ENCODE peak calls at places on chromosomes 1 and 21, in six cellular contexts. G, M, O, W, D and K are unnamed samples.

GRCh38 chr1:248375446-248375845 is at the start of gene OR2T6:
- DNase-seq in G (no peak), M (no peak), O (no peak), W (no peak), D (no peak), K (no peak)

GRCh38 chr1:156578006-156578405 is 1.5 kb upstream of the TTC24 start:
- DNase-seq in G (no peak), M (no peak), O (no peak), W (no peak), D (no peak), K (no peak)

GRCh38 chr1:220734571-220735326 is 13.4 kb upstream of the MTARC2 start:
- DNase-seq in G (no peak), M (peak; percentile 77), O (peak; percentile 16), W (no peak), D (no peak), K (no peak)

GRCh38 chr1:30322859-30323257 is 400.5 kb downstream of the MATN1 start:
- DNase-seq in G (no peak), M (no peak), O (no peak), W (no peak), D (no peak), K (no peak)

GRCh38 chr1:226128487-226129075 is 58.0 kb downstream of the ACBD3 start:
- DNase-seq in G (no peak), M (peak; percentile 54), O (no peak), W (no peak), D (peak; percentile 67), K (no peak)

GRCh38 chr1:84398175-84398574 is at the start of gene DNASE2B:
- DNase-seq in G (no peak), M (no peak), O (no peak), W (no peak), D (no peak), K (no peak)

GRCh38 chr21:34006603-34007168 is 66.7 kb upstream of the MRPS6 start:
- DNase-seq in G (no peak), M (no peak), O (no peak), W (no peak), D (no peak), K (no peak)

GRCh38 chr1:234675561-234675960 is 65.6 kb upstream of the IRF2BP2 start:
- DNase-seq in G (no peak), M (no peak), O (no peak), W (no peak), D (no peak), K (no peak)

GRCh38 chr21:31730687-31731111 is 1.2 kb downstream of the SCAF4 start:
- DNase-seq in G (no peak), M (peak; percentile 42), O (no peak), W (peak; percentile 40), D (no peak), K (no peak)

GRCh38 chr1:38029081-38029681 is 16.6 kb downstream of the UTP11 start:
- DNase-seq in G (no peak), M (peak; percentile 38), O (no peak), W (peak; percentile 33), D (no peak), K (no peak)

GRCh38 chr1:8858888-8859706 is 19.4 kb downstream of the ENO1 start:
- DNase-seq in G (peak; percentile 54), M (peak; percentile 78), O (no peak), W (peak; percentile 63), D (no peak), K (peak; percentile 46)

GRCh38 chr1:18032475-18032874 is 75.1 kb upstream of the IGSF21 start:
- DNase-seq in G (no peak), M (no peak), O (no peak), W (no peak), D (no peak), K (no peak)

GRCh38 chr21:31731112-31731801 is 661 bp downstream of the SCAF4 start:
- DNase-seq in G (peak; percentile 48), M (no peak), O (no peak), W (peak; percentile 58), D (peak; percentile 69), K (peak; percentile 59)

GRCh38 chr1:173507205-173507846 is 30.2 kb downstream of the PRDX6 start:
- DNase-seq in G (peak; percentile 9), M (peak; percentile 35), O (peak; percentile 49), W (no peak), D (no peak), K (no peak)

GRCh38 chr1:214285622-214286440 is 4.9 kb downstream of the SMYD2 start:
- DNase-seq in G (no peak), M (no peak), O (no peak), W (no peak), D (no peak), K (no peak)

GRCh38 chr1:118136511-118136937 is 48.5 kb downstream of the SPAG17 start:
- DNase-seq in G (no peak), M (peak; percentile 60), O (no peak), W (no peak), D (peak; percentile 52), K (peak; percentile 62)

DNA sequence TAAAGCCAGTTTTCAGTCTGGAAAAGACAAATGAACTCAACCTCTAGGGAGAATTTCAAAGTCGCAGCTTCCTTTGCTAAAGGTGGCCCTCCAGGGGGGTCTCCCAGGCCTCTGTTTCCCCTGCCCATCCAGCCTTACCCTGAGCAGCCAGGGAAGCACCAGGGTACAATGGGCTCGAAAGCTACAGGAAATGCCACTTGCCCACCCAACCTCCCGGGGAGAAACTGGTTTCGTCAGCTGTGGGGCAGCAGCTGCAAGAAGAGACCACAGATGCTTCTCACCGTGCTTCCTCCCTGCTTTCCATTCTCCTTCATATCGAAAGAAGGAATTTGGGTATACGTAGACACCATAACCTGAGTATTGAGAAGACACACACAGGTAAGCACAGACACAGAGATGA is 1.7 kb downstream of the MORN1 start:
- DNase-seq in G (no peak), M (no peak), O (no peak), W (no peak), D (no peak), K (no peak)
- TF ChIP-seq CTCF in G (no peak), M (no peak), O (no peak), W (no peak), D (no peak), K (no peak)

DNA sequence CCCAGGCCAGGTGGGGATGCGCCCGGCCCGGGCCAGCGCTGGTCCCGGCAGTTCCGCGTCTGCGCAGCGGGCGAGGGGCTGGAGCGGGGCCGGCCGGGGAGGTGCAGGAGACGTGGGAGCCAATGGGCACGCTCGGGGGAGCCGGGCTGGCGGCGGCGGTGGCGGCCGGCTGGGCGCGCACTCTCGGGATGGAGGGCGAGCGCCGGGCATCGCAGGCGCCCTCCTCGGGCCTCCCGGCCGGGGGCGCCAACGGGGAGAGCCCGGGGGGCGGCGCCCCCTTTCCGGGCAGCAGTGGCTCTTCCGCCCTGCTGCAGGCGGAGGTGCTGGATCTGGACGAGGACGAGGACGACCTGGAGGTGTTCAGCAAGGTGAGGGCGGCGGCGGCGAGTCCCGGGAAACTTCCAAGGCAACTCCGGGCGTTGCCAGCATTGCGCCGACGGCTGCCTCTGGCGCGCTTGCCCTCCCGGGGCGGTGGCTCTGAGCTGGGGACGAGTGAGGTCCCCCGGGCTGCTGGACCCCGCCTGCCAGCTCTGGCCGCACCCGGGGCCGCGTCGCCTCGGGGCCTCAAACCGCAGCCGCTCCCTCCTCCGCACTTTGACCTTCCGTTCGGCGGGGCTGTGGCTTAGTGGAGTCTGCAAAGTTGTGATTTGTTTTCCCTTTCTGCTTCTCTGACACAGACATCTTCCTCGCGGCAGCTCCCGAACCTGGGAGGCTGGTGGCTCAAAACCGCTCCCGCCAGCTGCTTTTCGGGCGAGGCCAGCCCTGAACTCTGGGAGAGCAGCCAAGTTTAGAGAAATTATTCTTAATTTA is at the start of gene SNX7:
- DNase-seq in G (peak; percentile 80), M (peak; percentile 76), O (peak; percentile 51), W (peak; percentile 84), D (peak; percentile 85), K (peak; percentile 39)
- TF ChIP-seq CTCF in G (peak; percentile 40), M (no peak), O (peak; percentile 12), W (no peak), D (peak; percentile 26), K (no peak)

GRCh38 chr1:15957221-15958090 is 18.4 kb downstream of the ZBTB17 start:
- DNase-seq in G (peak; percentile 27), M (no peak), O (no peak), W (no peak), D (no peak), K (no peak)

GRCh38 chr1:15959424-15959823 is 16.5 kb downstream of the ZBTB17 start:
- DNase-seq in G (no peak), M (no peak), O (no peak), W (no peak), D (no peak), K (no peak)

GRCh38 chr1:15958111-15958510 is 17.8 kb downstream of the ZBTB17 start:
- DNase-seq in G (no peak), M (no peak), O (no peak), W (no peak), D (no peak), K (no peak)

GRCh38 chr1:15959847-15960446 is 16.0 kb downstream of the ZBTB17 start:
- DNase-seq in G (no peak), M (no peak), O (no peak), W (no peak), D (no peak), K (no peak)

DNA sequence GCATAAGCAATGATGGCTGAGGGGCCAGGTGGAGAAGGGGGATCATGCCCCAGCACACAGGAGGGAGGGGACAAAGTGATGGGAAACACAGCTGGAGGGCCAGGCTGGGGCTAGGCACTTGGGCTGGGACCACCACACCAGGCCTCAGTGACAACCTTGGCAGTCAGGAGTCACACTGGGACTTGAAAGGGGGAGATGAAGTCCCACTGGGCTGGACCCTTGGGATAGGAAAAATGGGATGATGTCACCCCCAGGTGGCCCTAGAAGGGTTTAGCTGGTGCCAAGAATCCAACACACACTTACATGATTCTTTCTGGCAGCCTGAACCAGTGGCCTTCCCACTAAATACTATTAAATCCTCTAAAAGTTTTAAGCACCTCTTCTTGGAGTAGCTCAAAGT is 17.1 kb downstream of the ZBTB17 start:
- DNase-seq in G (no peak), M (peak; percentile 44), O (no peak), W (no peak), D (no peak), K (no peak)
- TF ChIP-seq CTCF in G (no peak), M (no peak), O (no peak), W (no peak), D (no peak), K (no peak)

GRCh38 chr1:26529405-26529654 is 231 bp upstream of the RPS6KA1 start:
- DNase-seq in G (no peak), M (no peak), O (no peak), W (no peak), D (no peak), K (no peak)

GRCh38 chr1:26531651-26532131 is 2.1 kb downstream of the RPS6KA1 start:
- DNase-seq in G (no peak), M (no peak), O (no peak), W (no peak), D (peak; percentile 82), K (no peak)

GRCh38 chr1:26530540-26530897 is 958 bp downstream of the RPS6KA1 start:
- DNase-seq in G (no peak), M (no peak), O (no peak), W (no peak), D (no peak), K (no peak)

GRCh38 chr1:26529655-26530539 is at the start of gene RPS6KA1:
- DNase-seq in G (peak; percentile 64), M (peak; percentile 29), O (no peak), W (peak; percentile 77), D (peak; percentile 80), K (peak; percentile 91)

GRCh38 chr1:26530898-26531598 is 1.5 kb downstream of the RPS6KA1 start:
- DNase-seq in G (no peak), M (peak; percentile 42), O (no peak), W (peak; percentile 19), D (peak; percentile 87), K (peak; percentile 60)
- TF ChIP-seq CTCF in G (no peak), M (peak; percentile 21), O (no peak), W (no peak), D (peak; percentile 44), K (peak; percentile 11)